ENCODE peak calls at places on chromosomes 13 and 19, in six cellular contexts. One of them, this sample, is unnamed.

GRCh38 chr13:41546372-41547252 is 89.3 kb downstream of the RGCC start:
- DNase-seq in astrocyte: peak
- DNase-seq in A549: no peak
- DNase-seq in body of pancreas: no peak
- DNase-seq in prostate gland: no peak
- DNase-seq in brain microvascular endothelial cell: peak
- DNase-seq in this sample: no peak

GRCh38 chr13:94227255-94227879 is 252.1 kb downstream of the DCT start:
- DNase-seq in brain microvascular endothelial cell: no peak
- DNase-seq in A549: no peak
- DNase-seq in body of pancreas: no peak
- DNase-seq in prostate gland: no peak
- DNase-seq in astrocyte: no peak
- DNase-seq in this sample: no peak

GRCh38 chr13:111359237-111359915 is 38.9 kb downstream of the TEX29 start:
- DNase-seq in brain microvascular endothelial cell: no peak
- DNase-seq in A549: no peak
- DNase-seq in prostate gland: no peak
- DNase-seq in body of pancreas: no peak
- DNase-seq in astrocyte: no peak
- DNase-seq in this sample: no peak

GRCh38 chr19:12202250-12202649 is 39.4 kb downstream of the ZNF136 start:
- DNase-seq in body of pancreas: peak
- DNase-seq in brain microvascular endothelial cell: no peak
- DNase-seq in A549: no peak
- DNase-seq in prostate gland: peak
- DNase-seq in astrocyte: no peak
- DNase-seq in this sample: no peak

GRCh38 chr19:35341006-35341405 is 6.7 kb upstream of the FFAR1 start:
- DNase-seq in astrocyte: no peak
- DNase-seq in A549: no peak
- DNase-seq in prostate gland: no peak
- DNase-seq in brain microvascular endothelial cell: no peak
- DNase-seq in body of pancreas: no peak
- DNase-seq in this sample: no peak

GRCh38 chr19:20186163-20186562 is 19.1 kb downstream of the ZNF486 start:
- DNase-seq in A549: no peak
- DNase-seq in brain microvascular endothelial cell: no peak
- DNase-seq in body of pancreas: no peak
- DNase-seq in prostate gland: no peak
- DNase-seq in astrocyte: no peak
- DNase-seq in this sample: no peak

GRCh38 chr19:33395561-33396550 is 22.3 kb downstream of the CEBPG start:
- DNase-seq in prostate gland: peak
- DNase-seq in A549: no peak
- DNase-seq in body of pancreas: no peak
- DNase-seq in brain microvascular endothelial cell: no peak
- DNase-seq in astrocyte: peak
- DNase-seq in this sample: no peak

GRCh38 chr13:95254341-95254740 is 46.9 kb downstream of the ABCC4 start:
- DNase-seq in brain microvascular endothelial cell: peak
- DNase-seq in A549: no peak
- DNase-seq in prostate gland: no peak
- DNase-seq in body of pancreas: no peak
- DNase-seq in astrocyte: peak
- DNase-seq in this sample: no peak

GRCh38 chr13:60282708-60283107 is 114.3 kb upstream of the TDRD3 start:
- DNase-seq in brain microvascular endothelial cell: no peak
- DNase-seq in prostate gland: no peak
- DNase-seq in A549: no peak
- DNase-seq in astrocyte: no peak
- DNase-seq in body of pancreas: no peak
- DNase-seq in this sample: no peak

DNA sequence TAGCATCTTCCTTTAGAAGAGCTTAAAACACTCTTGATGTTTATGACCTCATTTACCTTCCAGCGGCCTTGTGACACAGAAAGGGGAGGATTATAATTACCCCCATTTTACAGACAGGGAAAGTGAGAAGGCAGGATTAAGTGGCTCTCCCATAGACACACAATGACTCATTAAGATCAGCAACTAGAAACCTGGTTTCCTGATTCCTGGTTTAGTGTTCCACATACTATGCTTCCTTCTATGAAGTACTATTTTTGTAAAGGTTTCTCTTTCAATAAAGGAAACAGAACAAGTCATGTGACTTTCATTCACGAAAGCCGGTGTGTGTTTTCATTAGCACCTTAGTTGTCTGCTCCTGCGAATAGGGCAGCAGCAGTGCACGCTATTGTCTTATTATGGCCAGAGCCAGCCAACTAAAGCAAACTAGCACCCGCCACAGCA is 8.3 kb downstream of the IRS2 start:
- DNase-seq in A549: no peak
- DNase-seq in brain microvascular endothelial cell: no peak
- DNase-seq in astrocyte: peak
- DNase-seq in prostate gland: no peak
- DNase-seq in body of pancreas: no peak
- DNase-seq in this sample: no peak
- H3K4me3 ChIP-seq in A549: peak
- H3K4me3 ChIP-seq in brain microvascular endothelial cell: peak
- H3K4me3 ChIP-seq in astrocyte: peak
- H3K4me3 ChIP-seq in prostate gland: no peak
- H3K4me3 ChIP-seq in body of pancreas: no peak
- H3K4me3 ChIP-seq in this sample: peak

DNA sequence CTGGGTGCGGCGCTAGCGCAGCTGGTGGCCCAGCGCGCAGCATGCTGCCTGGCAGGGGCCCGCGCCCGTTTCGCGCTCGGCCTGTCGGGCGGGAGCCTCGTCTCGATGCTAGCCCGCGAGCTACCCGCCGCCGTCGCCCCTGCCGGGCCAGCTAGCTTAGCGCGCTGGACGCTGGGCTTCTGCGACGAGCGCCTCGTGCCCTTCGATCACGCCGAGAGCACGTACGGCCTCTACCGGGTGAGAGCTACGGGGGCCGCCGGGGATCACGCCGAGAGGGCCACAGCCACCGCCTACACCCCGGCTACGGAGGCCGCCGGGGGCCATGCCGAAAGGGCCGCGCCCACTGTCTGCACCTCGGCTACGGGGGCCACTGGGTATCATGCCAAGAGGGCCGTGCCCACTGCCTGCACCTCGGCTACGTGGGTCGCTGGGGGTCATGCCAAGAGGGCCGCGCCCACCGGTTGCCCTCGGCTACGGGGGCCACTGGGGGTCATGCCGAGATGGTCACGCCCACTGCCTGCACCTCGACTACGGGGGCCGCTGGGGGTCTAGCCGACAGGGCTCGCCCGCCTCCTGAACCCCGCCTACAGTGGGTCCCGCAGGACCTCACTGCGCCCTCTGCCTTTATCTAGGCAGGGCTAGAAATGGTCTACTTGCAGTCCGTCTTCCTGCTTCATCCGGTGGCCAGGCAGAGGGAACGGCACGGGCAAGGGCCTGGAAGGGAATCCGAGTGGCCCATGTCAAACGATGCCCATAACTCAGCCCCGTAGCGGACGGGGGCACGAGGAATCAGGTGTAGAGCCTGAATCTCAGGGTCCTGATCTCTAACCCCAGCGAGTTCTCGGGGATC is 500 bp downstream of the PGLS start:
- DNase-seq in astrocyte: peak
- DNase-seq in brain microvascular endothelial cell: peak
- DNase-seq in body of pancreas: peak
- DNase-seq in A549: peak
- DNase-seq in prostate gland: peak
- DNase-seq in this sample: peak
- TF ChIP-seq CTCF in astrocyte: no peak
- TF ChIP-seq CTCF in brain microvascular endothelial cell: peak
- TF ChIP-seq CTCF in body of pancreas: peak
- TF ChIP-seq CTCF in A549: peak
- TF ChIP-seq CTCF in prostate gland: peak
- TF ChIP-seq CTCF in this sample: peak

GRCh38 chr19:41955521-41955920 is 3.6 kb downstream of the RABAC1 start:
- DNase-seq in prostate gland: no peak
- DNase-seq in A549: no peak
- DNase-seq in astrocyte: no peak
- DNase-seq in brain microvascular endothelial cell: no peak
- DNase-seq in body of pancreas: no peak
- DNase-seq in this sample: no peak

GRCh38 chr19:41958367-41959055 is 610 bp downstream of the RABAC1 start:
- DNase-seq in A549: peak
- DNase-seq in body of pancreas: peak
- DNase-seq in astrocyte: peak
- DNase-seq in brain microvascular endothelial cell: peak
- DNase-seq in prostate gland: peak
- DNase-seq in this sample: no peak

GRCh38 chr19:41956621-41957020 is 2.5 kb downstream of the RABAC1 start:
- DNase-seq in A549: no peak
- DNase-seq in body of pancreas: no peak
- DNase-seq in prostate gland: no peak
- DNase-seq in astrocyte: no peak
- DNase-seq in brain microvascular endothelial cell: no peak
- DNase-seq in this sample: no peak

GRCh38 chr19:41957838-41958366 is 1.2 kb downstream of the RABAC1 start:
- DNase-seq in brain microvascular endothelial cell: peak
- DNase-seq in astrocyte: peak
- DNase-seq in prostate gland: peak
- DNase-seq in body of pancreas: peak
- DNase-seq in A549: peak
- DNase-seq in this sample: peak

DNA sequence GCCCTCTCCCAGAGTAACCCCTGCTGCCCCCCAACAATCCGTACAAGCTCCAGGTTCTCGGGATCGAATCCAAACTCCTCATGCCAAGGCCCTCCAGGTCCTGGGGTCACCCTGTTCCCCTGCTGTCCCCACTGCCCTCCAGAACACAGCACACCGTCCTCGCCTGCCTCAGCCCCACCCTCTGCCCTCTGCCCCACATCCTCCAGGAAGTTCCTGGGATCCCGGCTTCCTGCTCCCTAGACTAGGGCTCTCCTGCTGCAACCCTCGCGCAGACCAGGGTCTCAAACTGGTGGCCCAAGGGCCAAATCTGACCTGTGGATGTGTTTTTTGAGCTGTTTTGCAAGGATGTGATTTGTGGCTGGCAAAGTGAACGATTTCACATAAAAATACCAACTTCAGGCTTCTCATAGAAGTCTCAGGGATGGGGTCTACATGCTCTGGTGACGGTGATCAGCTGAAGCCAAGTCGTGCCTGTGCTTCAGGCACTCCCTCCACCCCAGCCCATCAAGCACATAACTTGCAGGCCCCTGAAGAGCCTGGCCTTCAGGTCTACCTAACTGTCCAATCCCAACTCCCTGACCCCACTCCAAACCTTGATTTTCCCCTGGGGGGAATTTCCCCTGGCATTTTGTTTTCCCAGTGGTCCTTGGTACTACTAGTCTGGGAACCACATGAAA is 1.8 kb downstream of the RABAC1 start:
- DNase-seq in brain microvascular endothelial cell: no peak
- DNase-seq in A549: no peak
- DNase-seq in prostate gland: no peak
- DNase-seq in body of pancreas: no peak
- DNase-seq in astrocyte: no peak
- DNase-seq in this sample: no peak
- H3K4me3 ChIP-seq in brain microvascular endothelial cell: no peak
- H3K4me3 ChIP-seq in A549: no peak
- H3K4me3 ChIP-seq in prostate gland: no peak
- H3K4me3 ChIP-seq in body of pancreas: no peak
- H3K4me3 ChIP-seq in astrocyte: peak
- H3K4me3 ChIP-seq in this sample: no peak

DNA sequence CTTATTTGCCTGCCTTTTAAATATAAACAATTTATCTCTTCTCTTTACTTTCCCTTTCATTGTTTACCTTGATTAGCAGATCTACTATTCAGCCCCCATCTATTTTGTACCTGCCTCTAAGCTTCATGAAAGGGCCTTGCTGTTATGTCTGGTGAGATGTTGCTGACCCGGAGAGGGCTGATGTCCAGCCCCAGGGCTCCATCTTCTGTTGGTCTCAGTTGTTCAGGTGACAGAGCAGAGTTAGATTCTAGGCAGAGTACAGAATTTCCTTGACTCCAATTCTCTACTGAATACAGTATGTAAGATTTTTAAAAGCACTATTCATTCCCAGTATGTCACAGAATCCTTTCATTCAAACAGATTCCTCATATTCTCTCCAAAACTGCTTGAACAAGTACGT is 158.9 kb downstream of the GPC5 start:
- DNase-seq in body of pancreas: no peak
- DNase-seq in astrocyte: no peak
- DNase-seq in brain microvascular endothelial cell: no peak
- DNase-seq in prostate gland: no peak
- DNase-seq in A549: no peak
- DNase-seq in this sample: no peak
- TF ChIP-seq CTCF in body of pancreas: no peak
- TF ChIP-seq CTCF in astrocyte: no peak
- TF ChIP-seq CTCF in brain microvascular endothelial cell: no peak
- TF ChIP-seq CTCF in prostate gland: no peak
- TF ChIP-seq CTCF in A549: no peak
- TF ChIP-seq CTCF in this sample: no peak

DNA sequence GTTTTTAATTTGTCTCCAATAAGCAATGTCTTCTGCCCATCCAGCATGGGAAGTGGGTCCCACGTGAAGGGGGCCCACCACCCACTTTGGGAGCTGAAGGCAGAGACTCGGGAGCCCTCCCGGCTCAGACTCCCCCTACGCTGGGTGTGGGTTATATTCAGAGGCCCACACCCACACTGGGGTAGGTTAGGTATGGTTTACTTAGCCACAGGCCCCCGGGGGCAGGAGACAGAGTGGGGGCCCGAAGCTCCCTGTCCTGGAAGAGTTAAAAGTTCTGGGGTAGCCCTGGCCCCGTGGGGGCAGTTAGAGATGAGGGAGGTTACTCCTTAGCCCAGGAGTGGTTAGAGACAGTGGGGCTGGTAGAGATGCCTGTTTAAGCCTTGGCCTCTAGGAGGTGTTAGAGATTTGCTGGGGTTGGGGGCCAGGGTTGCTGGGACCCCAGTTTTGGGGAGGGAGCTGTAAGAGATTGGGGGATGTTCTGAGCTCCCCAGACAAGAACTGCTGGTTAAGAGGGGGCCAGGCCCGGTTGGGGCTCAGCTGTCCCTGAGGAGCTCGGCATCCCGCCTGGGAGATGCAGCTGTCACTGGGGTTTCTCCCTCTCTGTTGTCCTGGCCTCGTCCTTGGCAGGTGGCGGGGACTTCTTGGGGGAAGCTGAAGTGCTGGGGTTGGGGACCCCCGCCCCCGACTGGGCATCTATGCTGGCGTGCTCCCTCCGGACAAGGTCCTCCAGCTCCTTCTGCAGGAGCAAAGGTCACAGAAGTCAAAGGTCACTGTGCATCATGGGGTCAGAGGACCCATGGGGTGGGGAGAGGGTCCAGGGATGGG is 712 bp upstream of the RINL start:
- DNase-seq in brain microvascular endothelial cell: no peak
- DNase-seq in body of pancreas: no peak
- DNase-seq in prostate gland: no peak
- DNase-seq in A549: no peak
- DNase-seq in astrocyte: no peak
- DNase-seq in this sample: no peak
- H3K4me3 ChIP-seq in brain microvascular endothelial cell: no peak
- H3K4me3 ChIP-seq in body of pancreas: no peak
- H3K4me3 ChIP-seq in prostate gland: no peak
- H3K4me3 ChIP-seq in A549: no peak
- H3K4me3 ChIP-seq in astrocyte: no peak
- H3K4me3 ChIP-seq in this sample: no peak